ENCODE peak calls at places on chromosomes 12 and 14, in six cellular contexts. Z is NCI-H1436, Q is fibroblast of lung, Y is NCI-H146, C is KG1, A is NCI-H2081. N is an unnamed sample.

GRCh38 chr12:54984602-54985376 is at the start of gene TESPA1:
- DNase-seq in Z (no peak), Q (no peak), Y (no peak), C (no peak), A (no peak), N (no peak)

GRCh38 chr12:32560520-32560919 is 118.6 kb upstream of the DNM1L start:
- DNase-seq in Z (no peak), Q (no peak), Y (no peak), C (no peak), A (no peak), N (no peak)

GRCh38 chr14:62099091-62099490 is 336.9 kb downstream of the SNAPC1 start:
- DNase-seq in Z (no peak), Q (no peak), Y (no peak), C (no peak), A (no peak), N (no peak)

GRCh38 chr14:30129795-30130194 is 202.1 kb upstream of the PRKD1 start:
- DNase-seq in Z (no peak), Q (peak), Y (no peak), C (no peak), A (no peak), N (no peak)

GRCh38 chr12:63995512-63995911 is 151.0 kb downstream of the SRGAP1 start:
- DNase-seq in Z (peak), Q (no peak), Y (no peak), C (no peak), A (no peak), N (no peak)

GRCh38 chr12:133120385-133121191 is 9.5 kb downstream of the ZNF891 start:
- DNase-seq in Z (no peak), Q (peak), Y (no peak), C (no peak), A (no peak), N (peak)

GRCh38 chr12:104226672-104227071 is 11.1 kb downstream of the TXNRD1 start:
- DNase-seq in Z (no peak), Q (no peak), Y (no peak), C (no peak), A (no peak), N (no peak)

GRCh38 chr12:90621927-90622326 is 333.0 kb downstream of the CCER1 start:
- DNase-seq in Z (no peak), Q (peak), Y (no peak), C (no peak), A (no peak), N (peak)

GRCh38 chr12:389138-390096 is at the start of gene KDM5A:
- DNase-seq in Z (no peak), Q (peak), Y (no peak), C (no peak), A (no peak), N (peak)

GRCh38 chr12:1918081-1918874 is at the start of gene CACNA2D4:
- DNase-seq in Z (no peak), Q (no peak), Y (no peak), C (no peak), A (no peak), N (no peak)

GRCh38 chr12:99259040-99259934 is 388.3 kb upstream of the GARIN6 start:
- DNase-seq in Z (no peak), Q (no peak), Y (no peak), C (no peak), A (no peak), N (peak)

GRCh38 chr14:68585690-68586089 is 207.2 kb downstream of the ZFP36L1 start:
- DNase-seq in Z (no peak), Q (no peak), Y (no peak), C (no peak), A (no peak), N (no peak)

GRCh38 chr14:75880512-75880911 is 101.3 kb downstream of the TGFB3 start:
- DNase-seq in Z (no peak), Q (no peak), Y (no peak), C (no peak), A (no peak), N (no peak)

GRCh38 chr12:70032076-70032475 is 207.0 kb downstream of the MYRFL start:
- DNase-seq in Z (no peak), Q (peak), Y (no peak), C (no peak), A (no peak), N (no peak)

GRCh38 chr12:188910-189621 is 24.9 kb downstream of the SLC6A12 start:
- DNase-seq in Z (peak), Q (peak), Y (peak), C (no peak), A (peak), N (peak)

GRCh38 chr14:74133833-74134481 is 49.2 kb downstream of the LIN52 start:
- DNase-seq in Z (no peak), Q (no peak), Y (no peak), C (no peak), A (no peak), N (no peak)

GRCh38 chr12:122293081-122293480 is 26.8 kb upstream of the VPS33A start:
- DNase-seq in Z (no peak), Q (no peak), Y (no peak), C (no peak), A (no peak), N (no peak)

GRCh38 chr14:74616507-74616906 is 4.5 kb upstream of the LTBP2 start:
- DNase-seq in Z (no peak), Q (peak), Y (no peak), C (no peak), A (no peak), N (peak)

GRCh38 chr14:21020977-21021545 is 3.8 kb downstream of the NDRG2 start:
- DNase-seq in Z (no peak), Q (no peak), Y (no peak), C (no peak), A (no peak), N (no peak)

GRCh38 chr14:95195031-95195430 is 37.7 kb upstream of the DICER1 start:
- DNase-seq in Z (no peak), Q (no peak), Y (no peak), C (no peak), A (no peak), N (no peak)

GRCh38 chr12:6769003-6769389 is 2.8 kb downstream of the PTMS start:
- DNase-seq in Z (no peak), Q (no peak), Y (peak), C (no peak), A (no peak), N (peak)

GRCh38 chr14:68564826-68565760 is 227.8 kb downstream of the ZFP36L1 start:
- DNase-seq in Z (no peak), Q (no peak), Y (no peak), C (no peak), A (no peak), N (peak)

GRCh38 chr12:120234643-120235368 is 30.7 kb downstream of the PXN start:
- DNase-seq in Z (no peak), Q (peak), Y (peak), C (no peak), A (peak), N (peak)

GRCh38 chr12:105235299-105235746 is 651 bp downstream of the APPL2 start:
- DNase-seq in Z (no peak), Q (no peak), Y (no peak), C (no peak), A (peak), N (peak)

GRCh38 chr14:76919811-76920571 is 93.8 kb downstream of the LRRC74A start:
- DNase-seq in Z (peak), Q (peak), Y (peak), C (no peak), A (peak), N (peak)

GRCh38 chr12:31820832-31821231 is 92.0 kb upstream of the AMN1 start:
- DNase-seq in Z (no peak), Q (no peak), Y (no peak), C (no peak), A (no peak), N (no peak)

GRCh38 chr12:53616950-53617349 is 9.2 kb downstream of the ATF7 start:
- DNase-seq in Z (no peak), Q (no peak), Y (no peak), C (no peak), A (no peak), N (no peak)

GRCh38 chr12:54933381-54933780 is 51.2 kb downstream of the TESPA1 start:
- DNase-seq in Z (no peak), Q (no peak), Y (no peak), C (no peak), A (no peak), N (no peak)

GRCh38 chr14:60515244-60515695 is 6.3 kb downstream of the SIX6 start:
- DNase-seq in Z (no peak), Q (no peak), Y (no peak), C (no peak), A (no peak), N (no peak)

GRCh38 chr12:98401427-98401826 is 114.0 kb upstream of the TMPO start:
- DNase-seq in Z (no peak), Q (no peak), Y (peak), C (no peak), A (no peak), N (peak)

GRCh38 chr14:69483765-69484443 is 624 bp upstream of the PLEKHD1 start:
- DNase-seq in Z (no peak), Q (peak), Y (peak), C (no peak), A (peak), N (peak)

GRCh38 chr12:50041962-50042361 is 15.4 kb upstream of the ASIC1 start:
- DNase-seq in Z (no peak), Q (no peak), Y (no peak), C (no peak), A (no peak), N (no peak)